ENCODE peak calls at places on chromosomes 4 and X, in six cellular contexts. One of them, this sample, is unnamed.

GRCh38 chrX:10133980-10134676 is 22.6 kb upstream of the CLCN4 start:
- DNase-seq in HepG2: no peak
- DNase-seq in A549: no peak
- DNase-seq in GM12878: no peak
- DNase-seq in K562: peak
- DNase-seq in H1: no peak
- DNase-seq in this sample: no peak

GRCh38 chr4:166924456-166924855 is 309.8 kb downstream of the SPOCK3 start:
- DNase-seq in HepG2: no peak
- DNase-seq in A549: no peak
- DNase-seq in GM12878: no peak
- DNase-seq in K562: no peak
- DNase-seq in H1: no peak
- DNase-seq in this sample: no peak

GRCh38 chrX:151722241-151722846 is 6.5 kb downstream of the FATE1 start:
- DNase-seq in HepG2: peak
- DNase-seq in A549: peak
- DNase-seq in GM12878: no peak
- DNase-seq in K562: peak
- DNase-seq in H1: peak
- DNase-seq in this sample: peak

GRCh38 chr4:103137446-103137827 is 37.8 kb upstream of the BDH2 start:
- DNase-seq in HepG2: no peak
- DNase-seq in A549: no peak
- DNase-seq in GM12878: no peak
- DNase-seq in K562: no peak
- DNase-seq in H1: no peak
- DNase-seq in this sample: no peak

GRCh38 chr4:95219109-95219508 is 329.7 kb downstream of the UNC5C start:
- DNase-seq in HepG2: no peak
- DNase-seq in A549: no peak
- DNase-seq in GM12878: no peak
- DNase-seq in K562: no peak
- DNase-seq in H1: no peak
- DNase-seq in this sample: no peak

GRCh38 chrX:68429216-68429615 is 4.1 kb downstream of the OPHN1 start:
- DNase-seq in HepG2: no peak
- DNase-seq in A549: no peak
- DNase-seq in GM12878: no peak
- DNase-seq in K562: no peak
- DNase-seq in H1: no peak
- DNase-seq in this sample: no peak

GRCh38 chr4:53676402-53676871 is 85.2 kb upstream of the LNX1 start:
- DNase-seq in HepG2: no peak
- DNase-seq in A549: no peak
- DNase-seq in GM12878: no peak
- DNase-seq in K562: no peak
- DNase-seq in H1: no peak
- DNase-seq in this sample: no peak

GRCh38 chrX:71913156-71913950 is 2.7 kb downstream of the NHSL2 start:
- DNase-seq in HepG2: no peak
- DNase-seq in A549: no peak
- DNase-seq in GM12878: no peak
- DNase-seq in K562: no peak
- DNase-seq in H1: no peak
- DNase-seq in this sample: no peak

GRCh38 chr4:57442834-57443291 is 332.7 kb upstream of the IGFBP7 start:
- DNase-seq in HepG2: peak
- DNase-seq in A549: peak
- DNase-seq in GM12878: no peak
- DNase-seq in K562: peak
- DNase-seq in H1: peak
- DNase-seq in this sample: peak
- TF ChIP-seq CHD2 in HepG2: no peak
- TF ChIP-seq CHD2 in A549: no peak
- TF ChIP-seq CHD2 in GM12878: no peak
- TF ChIP-seq CHD2 in K562: no peak
- TF ChIP-seq CHD2 in H1: no peak
- TF ChIP-seq CHD2 in this sample: no peak

DNA sequence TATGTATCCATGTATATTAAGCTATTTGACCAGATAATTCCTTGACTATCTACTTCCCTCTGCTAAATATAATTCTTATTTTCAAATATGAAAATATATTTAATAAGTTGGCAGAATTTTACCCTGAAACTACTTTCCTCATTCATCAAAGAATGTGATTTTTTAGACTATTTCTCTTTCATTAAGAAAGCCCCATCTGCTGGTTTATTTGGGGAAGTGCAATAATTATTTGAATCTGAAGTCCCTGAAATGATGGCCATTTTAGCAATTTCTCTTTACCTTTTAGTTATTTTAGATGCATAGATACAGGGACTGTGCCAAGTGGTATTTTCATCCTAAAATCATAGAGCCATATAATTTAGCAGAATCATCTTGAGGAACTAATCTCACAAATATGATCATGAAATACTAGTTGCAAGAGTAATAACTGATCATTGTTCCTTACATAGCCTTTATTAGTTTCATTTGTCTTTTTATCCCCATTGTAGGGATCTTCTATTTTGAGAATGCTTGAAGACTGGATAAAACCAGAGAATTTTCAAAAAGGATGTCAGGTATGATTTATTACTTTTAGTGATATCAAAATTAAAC is 39.0 kb downstream of the ENPEP start:
- DNase-seq in HepG2: peak
- DNase-seq in A549: no peak
- DNase-seq in GM12878: no peak
- DNase-seq in K562: peak
- DNase-seq in H1: no peak
- DNase-seq in this sample: peak
- TF ChIP-seq CHD2 in HepG2: no peak
- TF ChIP-seq CHD2 in A549: no peak
- TF ChIP-seq CHD2 in GM12878: no peak
- TF ChIP-seq CHD2 in K562: no peak
- TF ChIP-seq CHD2 in H1: no peak
- TF ChIP-seq CHD2 in this sample: no peak

DNA sequence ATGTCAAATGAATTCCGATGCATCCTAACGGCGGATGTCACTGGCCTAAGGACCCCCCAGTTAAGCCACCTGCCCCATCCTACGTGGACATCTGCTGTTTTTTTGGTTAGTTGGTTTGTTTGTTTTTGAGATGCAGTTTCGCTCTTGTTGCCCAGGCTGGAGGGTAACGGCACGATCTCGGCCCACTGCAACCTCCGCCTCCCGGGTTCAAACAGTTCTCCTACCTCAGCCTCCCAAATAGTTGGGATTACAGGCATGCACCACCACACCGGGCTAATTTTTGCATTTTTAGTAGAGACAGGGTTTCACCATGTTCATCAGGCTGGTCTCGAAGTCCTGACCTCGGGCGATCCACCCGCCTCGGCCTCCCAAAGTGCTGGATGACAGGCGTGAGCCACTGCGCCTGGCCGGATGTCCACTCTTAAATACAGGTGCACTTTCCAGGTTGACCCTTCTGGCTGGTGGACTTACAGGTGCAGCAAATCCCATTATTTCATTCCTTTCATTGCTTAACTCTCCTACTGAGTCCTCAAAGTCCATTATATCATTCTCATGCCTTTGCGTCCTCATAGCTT is 206.2 kb downstream of the CRLF2 start:
- DNase-seq in HepG2: no peak
- DNase-seq in A549: no peak
- DNase-seq in GM12878: no peak
- DNase-seq in K562: no peak
- DNase-seq in H1: no peak
- DNase-seq in this sample: no peak
- TF ChIP-seq CHD2 in HepG2: no peak
- TF ChIP-seq CHD2 in A549: no peak
- TF ChIP-seq CHD2 in GM12878: no peak
- TF ChIP-seq CHD2 in K562: no peak
- TF ChIP-seq CHD2 in H1: no peak
- TF ChIP-seq CHD2 in this sample: no peak

DNA sequence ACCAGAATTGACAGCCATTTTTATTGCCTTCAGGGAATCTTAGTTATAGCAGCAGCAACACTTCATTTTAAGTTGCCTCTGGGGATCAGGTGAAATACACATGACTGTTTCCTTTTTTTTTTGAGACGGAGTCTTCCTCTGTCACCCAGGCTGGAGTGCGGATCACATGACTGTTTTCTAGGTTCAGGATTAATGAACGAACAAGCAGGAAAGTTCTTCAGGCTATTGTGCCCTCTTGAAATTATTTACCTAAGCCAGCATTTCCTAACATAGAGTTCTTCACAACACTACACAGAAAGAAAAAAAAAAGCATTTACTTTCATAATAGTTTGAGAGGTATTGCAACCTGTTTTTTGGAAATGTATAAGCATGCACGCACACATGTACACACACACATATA is 2032.8 kb downstream of the PCDH7 start:
- DNase-seq in HepG2: no peak
- DNase-seq in A549: no peak
- DNase-seq in GM12878: no peak
- DNase-seq in K562: no peak
- DNase-seq in H1: no peak
- DNase-seq in this sample: no peak
- TF ChIP-seq CHD2 in HepG2: no peak
- TF ChIP-seq CHD2 in A549: no peak
- TF ChIP-seq CHD2 in GM12878: no peak
- TF ChIP-seq CHD2 in K562: no peak
- TF ChIP-seq CHD2 in H1: no peak
- TF ChIP-seq CHD2 in this sample: no peak

GRCh38 chr4:68175562-68176155 is 46.0 kb upstream of the TMPRSS11F start:
- DNase-seq in HepG2: peak
- DNase-seq in A549: peak
- DNase-seq in GM12878: peak
- DNase-seq in K562: peak
- DNase-seq in H1: no peak
- DNase-seq in this sample: peak
- TF ChIP-seq CHD2 in HepG2: no peak
- TF ChIP-seq CHD2 in A549: no peak
- TF ChIP-seq CHD2 in GM12878: no peak
- TF ChIP-seq CHD2 in K562: no peak
- TF ChIP-seq CHD2 in H1: no peak
- TF ChIP-seq CHD2 in this sample: no peak